ENCODE peak calls at places on chromosomes 3 and 15, in ten cellular contexts. T is IMR-90; O is activated naive CD4-positive, alpha-beta T cell; L is stimulated activated CD8-positive, alpha-beta memory T cell treated with anti-CD3 and anti-CD28 coated beads, Interleukin-12 subunit alpha, Interleukin-12 subunit beta, amount 100 ng/mL, for 1 hour; I is ELF-1; N is RCC 7860; V is Calu3; Q is progenitor cell of endocrine pancreas; W is stimulated activated CD4-positive, alpha-beta T cell treated with anti-CD3 and anti-CD28 coated beads, Interleukin-4, amount 100 ng/mL, for 48 hours; K is body of pancreas. S is an unnamed sample.

GRCh38 chr3:93843981-93844380 is 129.7 kb downstream of the PROS1 start:
- DNase-seq in V (peak), K (no peak), Q (no peak), L (no peak), I (peak), W (no peak), O (no peak), N (peak), T (peak), S (no peak)

GRCh38 chr15:98955331-98955730 is 52.3 kb downstream of the PGPEP1L start:
- DNase-seq in K (peak), T (no peak), I (no peak), V (no peak), W (no peak), O (no peak), Q (no peak), N (no peak), L (no peak), S (peak)

GRCh38 chr3:171553085-171553484 is 92.9 kb upstream of the TNIK start:
- DNase-seq in O (no peak), T (no peak), L (no peak), Q (no peak), N (no peak), W (no peak), I (no peak), V (no peak), K (no peak), S (no peak)

GRCh38 chr3:37141676-37142075 is 32.7 kb downstream of the LRRFIP2 start:
- DNase-seq in T (no peak), V (no peak), K (no peak), W (no peak), L (no peak), O (no peak), Q (no peak), I (no peak), N (no peak), S (no peak)

GRCh38 chr15:77144492-77145070 is 73.7 kb upstream of the TSPAN3 start:
- DNase-seq in T (peak), W (no peak), N (peak), V (peak), I (peak), K (no peak), Q (no peak), O (no peak), L (no peak), S (no peak)

GRCh38 chr3:132980102-132980501 is 58.1 kb upstream of the TMEM108 start:
- DNase-seq in W (no peak), O (no peak), L (no peak), T (no peak), Q (no peak), V (no peak), I (no peak), N (no peak), K (no peak), S (no peak)

GRCh38 chr3:32423956-32424558 is 32.4 kb downstream of the CMTM7 start:
- DNase-seq in V (no peak), L (no peak), T (no peak), I (peak), N (no peak), W (no peak), Q (no peak), O (no peak), K (no peak), S (no peak)

GRCh38 chr15:90986790-90987507 is 7.4 kb downstream of the PRC1 start:
- DNase-seq in I (no peak), N (no peak), V (peak), L (no peak), W (no peak), K (no peak), O (no peak), T (no peak), Q (no peak), S (no peak)

GRCh38 chr3:27646891-27647290 is 75.2 kb downstream of the EOMES start:
- DNase-seq in O (no peak), N (no peak), K (no peak), T (no peak), L (no peak), W (no peak), I (no peak), V (no peak), Q (no peak), S (no peak)

GRCh38 chr15:38864827-38865604 is 300.4 kb upstream of the RASGRP1 start:
- DNase-seq in V (no peak), I (no peak), T (peak), O (no peak), W (no peak), L (no peak), N (no peak), Q (no peak), K (peak), S (no peak)

GRCh38 chr15:45394681-45395080 is 16.3 kb upstream of the GATM start:
- DNase-seq in I (no peak), Q (no peak), W (no peak), L (no peak), V (no peak), O (no peak), K (no peak), T (no peak), N (no peak), S (no peak)

GRCh38 chr15:40767838-40768491 is 1.8 kb upstream of the C15orf62 start:
- DNase-seq in K (no peak), O (no peak), Q (no peak), T (no peak), N (no peak), V (no peak), L (no peak), W (no peak), I (no peak), S (no peak)

GRCh38 chr3:48107227-48107626 is 81.0 kb downstream of the CDC25A start:
- DNase-seq in V (no peak), W (no peak), I (no peak), Q (no peak), L (no peak), K (no peak), T (no peak), O (no peak), N (no peak), S (no peak)

GRCh38 chr15:43230640-43231115 is 9.9 kb upstream of the EPB42 start:
- DNase-seq in K (peak), N (no peak), V (no peak), L (no peak), Q (no peak), I (peak), O (no peak), W (no peak), T (no peak), S (no peak)

GRCh38 chr15:95018888-95019545 is 787.7 kb downstream of the MCTP2 start:
- DNase-seq in V (peak), Q (no peak), T (peak), W (no peak), L (no peak), N (peak), K (no peak), I (no peak), O (no peak), S (no peak)

GRCh38 chr3:172811099-172811498 is 60.6 kb downstream of the ECT2 start:
- DNase-seq in I (no peak), W (no peak), Q (no peak), V (no peak), K (no peak), T (no peak), N (no peak), L (no peak), O (no peak), S (no peak)

GRCh38 chr15:99427668-99428361 is 138.0 kb upstream of the MEF2A start:
- DNase-seq in O (no peak), K (no peak), W (no peak), V (no peak), T (no peak), I (no peak), Q (no peak), L (no peak), N (no peak), S (no peak)